ENCODE peak calls at places on chromosomes 16 and 17, in ten cellular contexts. G is T-helper 2 cell; J is activated CD8-positive, alpha-beta T cell treated with anti-CD3 and anti-CD28 coated beads, Interleukin-2, amount 10 ng/mL, durations not matched to agents 7 days and 5 days; K is GM04504; I is CD4-positive, alpha-beta T cell; U is BJ; P is tibial artery; E is PC-3; A is NCI-H1417; O is fibroblast of lung. H is an unnamed sample.
A peak's percentile ranks its signal among the peaks of the same experiment; 100 is the strongest.

GRCh38 chr16:79484237-79484636 is 116.3 kb downstream of the MAF start:
- DNase-seq in G (no peak), J (no peak), K (no peak), I (no peak), U (no peak), P (no peak), E (no peak), A (no peak), O (no peak), H (no peak)

GRCh38 chr16:82783933-82784566 is 157.3 kb downstream of the CDH13 start:
- DNase-seq in G (no peak), J (no peak), K (no peak), I (no peak), U (no peak), P (no peak), E (no peak), A (no peak), O (no peak), H (no peak)

GRCh38 chr17:46777943-46778915 is 40.3 kb downstream of the WNT3 start:
- DNase-seq in G (no peak), J (no peak), K (no peak), I (no peak), U (no peak), P (no peak), E (no peak), A (no peak), O (no peak), H (peak; percentile 43)

GRCh38 chr17:15262291-15263205 is 2.6 kb downstream of the PMP22 start:
- DNase-seq in G (no peak), J (no peak), K (peak; percentile 86), I (no peak), U (peak; percentile 76), P (peak; percentile 93), E (peak; percentile 95), A (peak; percentile 11), O (peak; percentile 89), H (peak; percentile 38)

GRCh38 chr17:10836966-10837599 is 804 bp downstream of the PIRT start:
- DNase-seq in G (no peak), J (no peak), K (no peak), I (no peak), U (no peak), P (no peak), E (no peak), A (no peak), O (no peak), H (no peak)

GRCh38 chr17:43956222-43956621 is 2.5 kb upstream of the PYY start:
- DNase-seq in G (no peak), J (no peak), K (no peak), I (no peak), U (no peak), P (no peak), E (no peak), A (no peak), O (no peak), H (no peak)

GRCh38 chr17:78117027-78117981 is 11.3 kb downstream of the TMC6 start:
- DNase-seq in G (no peak), J (no peak), K (no peak), I (no peak), U (no peak), P (no peak), E (no peak), A (peak; percentile 72), O (peak; percentile 20), H (no peak)

GRCh38 chr16:57540906-57541753 is 1.3 kb upstream of the ADGRG5 start:
- DNase-seq in G (no peak), J (peak; percentile 19), K (no peak), I (no peak), U (no peak), P (no peak), E (no peak), A (no peak), O (no peak), H (peak; percentile 11)

GRCh38 chr16:887846-888245 is 82.9 kb downstream of the LMF1 start:
- DNase-seq in G (no peak), J (no peak), K (no peak), I (no peak), U (no peak), P (no peak), E (no peak), A (no peak), O (no peak), H (no peak)

GRCh38 chr16:89547860-89548259 is 12.6 kb upstream of the RPL13 start:
- DNase-seq in G (no peak), J (no peak), K (no peak), I (no peak), U (no peak), P (no peak), E (no peak), A (no peak), O (no peak), H (no peak)

GRCh38 chr17:9684955-9685621 is 39.8 kb downstream of the USP43 start:
- DNase-seq in G (no peak), J (no peak), K (no peak), I (no peak), U (no peak), P (no peak), E (peak; percentile 69), A (no peak), O (peak; percentile 47), H (no peak)

GRCh38 chr17:1005361-1005946 is 8.5 kb downstream of the TIMM22 start:
- DNase-seq in G (no peak), J (no peak), K (peak; percentile 41), I (no peak), U (no peak), P (peak; percentile 72), E (no peak), A (peak; percentile 21), O (peak; percentile 83), H (no peak)

GRCh38 chr17:38919316-38920078 is 5.9 kb upstream of the LASP1NB start:
- DNase-seq in G (no peak), J (no peak), K (no peak), I (no peak), U (no peak), P (no peak), E (no peak), A (no peak), O (no peak), H (no peak)

GRCh38 chr16:64012166-64012565 is 1109.7 kb downstream of the CDH11 start:
- DNase-seq in G (no peak), J (no peak), K (no peak), I (no peak), U (no peak), P (no peak), E (no peak), A (no peak), O (peak; percentile 56), H (no peak)

GRCh38 chr17:50589112-50589712 is 28.7 kb downstream of the CACNA1G start:
- DNase-seq in G (no peak), J (no peak), K (no peak), I (no peak), U (no peak), P (no peak), E (no peak), A (no peak), O (peak; percentile 38), H (no peak)

GRCh38 chr16:57873218-57873617 is 70.9 kb upstream of the KIFC3 start:
- DNase-seq in G (no peak), J (no peak), K (no peak), I (no peak), U (no peak), P (no peak), E (no peak), A (peak; percentile 55), O (no peak), H (no peak)

GRCh38 chr17:39626171-39626670 is 531 bp upstream of the PPP1R1B start:
- DNase-seq in G (no peak), J (no peak), K (no peak), I (no peak), U (no peak), P (no peak), E (no peak), A (peak; percentile 28), O (no peak), H (no peak)